ENCODE peak calls at places on chromosomes 4 and X, in ten cellular contexts. X, A, R, G, T, W, Q, P, F and I are unnamed samples.
A peak's percentile ranks its signal among the peaks of the same experiment; 100 is the strongest.

GRCh38 chrX:75784689-75785491 is at the start of gene MAGEE2:
- DNase-seq in F (no peak), R (no peak), T (no peak), P (peak; percentile 75), X (no peak), A (no peak), Q (peak; percentile 14), G (no peak), W (no peak), I (no peak)

GRCh38 chrX:21972721-21973120 is 32.2 kb downstream of the SMS start:
- DNase-seq in F (no peak), P (no peak), R (no peak), W (peak; percentile 15), Q (peak; percentile 35), X (no peak), A (peak; percentile 29), T (peak; percentile 88), G (peak; percentile 60), I (no peak)

GRCh38 chr4:107721436-107722090 is 1.5 kb upstream of the PAPSS1 start:
- DNase-seq in R (no peak), X (no peak), P (peak; percentile 60), A (no peak), W (peak; percentile 38), Q (no peak), T (no peak), G (no peak), F (no peak), I (no peak)

GRCh38 chr4:108693819-108694218 is 43.4 kb downstream of the OSTC start:
- DNase-seq in R (no peak), Q (no peak), T (no peak), P (no peak), W (no peak), F (no peak), A (no peak), G (no peak), X (no peak), I (no peak)

GRCh38 chr4:98374643-98375042 is 113.5 kb downstream of the RAP1GDS1 start:
- DNase-seq in T (no peak), W (no peak), G (no peak), R (no peak), Q (no peak), P (no peak), A (no peak), F (no peak), X (no peak), I (no peak)

GRCh38 chr4:82044141-82044993 is 329.4 kb downstream of the HNRNPD start:
- DNase-seq in R (peak; percentile 3), W (no peak), F (peak; percentile 3), P (peak; percentile 58), X (peak; percentile 78), Q (peak; percentile 18), A (no peak), G (no peak), T (peak; percentile 22), I (peak; percentile 39)

GRCh38 chr4:102736636-102737549 is 23.9 kb downstream of the MANBA start:
- DNase-seq in G (no peak), R (no peak), F (no peak), T (no peak), X (no peak), A (no peak), Q (no peak), W (no peak), P (no peak), I (no peak)

GRCh38 chr4:139018501-139018900 is 2.9 kb downstream of the NOCT start:
- DNase-seq in T (no peak), A (no peak), R (no peak), F (no peak), W (no peak), G (no peak), P (no peak), Q (no peak), X (no peak), I (no peak)

GRCh38 chr4:152643153-152644035 is 36.4 kb downstream of the TMEM154 start:
- DNase-seq in G (no peak), R (no peak), P (no peak), T (no peak), F (no peak), Q (no peak), A (peak; percentile 94), X (no peak), W (peak; percentile 17), I (no peak)